ENCODE peak calls at places on chromosome 15, in ten cellular contexts. One of them, this sample, is unnamed.

GRCh38 chr15:29815000-29815704 is 7.1 kb downstream of the TJP1 start:
- DNase-seq in GM19239: no peak
- DNase-seq in spleen: no peak
- DNase-seq in foreskin fibroblast: peak; percentile 67
- DNase-seq in ureter: no peak
- DNase-seq in RWPE1: no peak
- DNase-seq in Karpas-422: no peak
- DNase-seq in transverse colon: no peak
- DNase-seq in GM23338: no peak
- DNase-seq in GM12892: no peak
- DNase-seq in this sample: no peak

GRCh38 chr15:91549581-91549980 is 303.9 kb upstream of the SLCO3A1 start:
- DNase-seq in GM19239: no peak
- DNase-seq in spleen: no peak
- DNase-seq in foreskin fibroblast: no peak
- DNase-seq in ureter: no peak
- DNase-seq in RWPE1: no peak
- DNase-seq in Karpas-422: no peak
- DNase-seq in transverse colon: no peak
- DNase-seq in GM23338: no peak
- DNase-seq in GM12892: no peak
- DNase-seq in this sample: no peak

GRCh38 chr15:31236184-31237041 is 90.2 kb upstream of the KLF13 start:
- DNase-seq in GM19239: no peak
- DNase-seq in spleen: peak; percentile 61
- DNase-seq in foreskin fibroblast: peak; percentile 97
- DNase-seq in ureter: peak; percentile 79
- DNase-seq in RWPE1: peak; percentile 91
- DNase-seq in Karpas-422: peak; percentile 92
- DNase-seq in transverse colon: peak; percentile 71
- DNase-seq in GM23338: no peak
- DNase-seq in GM12892: no peak
- DNase-seq in this sample: no peak

GRCh38 chr15:33789141-33789540 is 179.2 kb upstream of the CHRM5 start:
- DNase-seq in GM19239: no peak
- DNase-seq in spleen: no peak
- DNase-seq in foreskin fibroblast: peak; percentile 34
- DNase-seq in ureter: no peak
- DNase-seq in RWPE1: no peak
- DNase-seq in Karpas-422: no peak
- DNase-seq in transverse colon: no peak
- DNase-seq in GM23338: no peak
- DNase-seq in GM12892: no peak
- DNase-seq in this sample: no peak

GRCh38 chr15:92074646-92075045 is 221.1 kb downstream of the SLCO3A1 start:
- DNase-seq in GM19239: no peak
- DNase-seq in spleen: no peak
- DNase-seq in foreskin fibroblast: no peak
- DNase-seq in ureter: peak; percentile 61
- DNase-seq in RWPE1: no peak
- DNase-seq in Karpas-422: no peak
- DNase-seq in transverse colon: no peak
- DNase-seq in GM23338: no peak
- DNase-seq in GM12892: no peak
- DNase-seq in this sample: no peak

GRCh38 chr15:57297163-57297593 is 79.1 kb upstream of the CGNL1 start:
- DNase-seq in GM19239: no peak
- DNase-seq in spleen: no peak
- DNase-seq in foreskin fibroblast: no peak
- DNase-seq in ureter: no peak
- DNase-seq in RWPE1: no peak
- DNase-seq in Karpas-422: no peak
- DNase-seq in transverse colon: no peak
- DNase-seq in GM23338: no peak
- DNase-seq in GM12892: no peak
- DNase-seq in this sample: no peak

GRCh38 chr15:70318594-70318993 is 220.9 kb upstream of the TLE3 start:
- DNase-seq in GM19239: no peak
- DNase-seq in spleen: no peak
- DNase-seq in foreskin fibroblast: peak; percentile 34
- DNase-seq in ureter: no peak
- DNase-seq in RWPE1: no peak
- DNase-seq in Karpas-422: peak; percentile 60
- DNase-seq in transverse colon: no peak
- DNase-seq in GM23338: no peak
- DNase-seq in GM12892: no peak
- DNase-seq in this sample: no peak

GRCh38 chr15:83275412-83275811 is 9.1 kb downstream of the BNC1 start:
- DNase-seq in GM19239: no peak
- DNase-seq in spleen: no peak
- DNase-seq in foreskin fibroblast: no peak
- DNase-seq in ureter: no peak
- DNase-seq in RWPE1: no peak
- DNase-seq in Karpas-422: no peak
- DNase-seq in transverse colon: no peak
- DNase-seq in GM23338: no peak
- DNase-seq in GM12892: no peak
- DNase-seq in this sample: no peak

GRCh38 chr15:88276821-88277220 is 20.3 kb upstream of the NTRK3 start:
- DNase-seq in GM19239: no peak
- DNase-seq in spleen: peak; percentile 56
- DNase-seq in foreskin fibroblast: no peak
- DNase-seq in ureter: no peak
- DNase-seq in RWPE1: no peak
- DNase-seq in Karpas-422: no peak
- DNase-seq in transverse colon: no peak
- DNase-seq in GM23338: no peak
- DNase-seq in GM12892: no peak
- DNase-seq in this sample: no peak

GRCh38 chr15:100727291-100727851 is 125.0 kb downstream of the ASB7 start:
- DNase-seq in GM19239: no peak
- DNase-seq in spleen: no peak
- DNase-seq in foreskin fibroblast: no peak
- DNase-seq in ureter: peak; percentile 46
- DNase-seq in RWPE1: peak; percentile 76
- DNase-seq in Karpas-422: no peak
- DNase-seq in transverse colon: no peak
- DNase-seq in GM23338: peak; percentile 8
- DNase-seq in GM12892: no peak
- DNase-seq in this sample: no peak

GRCh38 chr15:73361331-73361730 is 7.4 kb downstream of the HCN4 start:
- DNase-seq in GM19239: no peak
- DNase-seq in spleen: no peak
- DNase-seq in foreskin fibroblast: no peak
- DNase-seq in ureter: no peak
- DNase-seq in RWPE1: no peak
- DNase-seq in Karpas-422: no peak
- DNase-seq in transverse colon: no peak
- DNase-seq in GM23338: no peak
- DNase-seq in GM12892: no peak
- DNase-seq in this sample: no peak

GRCh38 chr15:75203017-75203907 is 1.6 kb downstream of the C15orf39 start:
- DNase-seq in GM19239: no peak
- DNase-seq in spleen: no peak
- DNase-seq in foreskin fibroblast: peak; percentile 44
- DNase-seq in ureter: no peak
- DNase-seq in RWPE1: peak; percentile 33
- DNase-seq in Karpas-422: peak; percentile 52
- DNase-seq in transverse colon: no peak
- DNase-seq in GM23338: no peak
- DNase-seq in GM12892: no peak
- DNase-seq in this sample: no peak

GRCh38 chr15:34275154-34275553 is 50.3 kb downstream of the EMC4 start:
- DNase-seq in GM19239: no peak
- DNase-seq in spleen: no peak
- DNase-seq in foreskin fibroblast: peak; percentile 71
- DNase-seq in ureter: no peak
- DNase-seq in RWPE1: peak; percentile 16
- DNase-seq in Karpas-422: no peak
- DNase-seq in transverse colon: no peak
- DNase-seq in GM23338: no peak
- DNase-seq in GM12892: no peak
- DNase-seq in this sample: no peak

GRCh38 chr15:71362556-71362955 is 247.3 kb downstream of the THSD4 start:
- DNase-seq in GM19239: no peak
- DNase-seq in spleen: no peak
- DNase-seq in foreskin fibroblast: no peak
- DNase-seq in ureter: no peak
- DNase-seq in RWPE1: no peak
- DNase-seq in Karpas-422: no peak
- DNase-seq in transverse colon: no peak
- DNase-seq in GM23338: no peak
- DNase-seq in GM12892: no peak
- DNase-seq in this sample: no peak

GRCh38 chr15:48955967-48956366 is 7.8 kb downstream of the SHC4 start:
- DNase-seq in GM19239: no peak
- DNase-seq in spleen: no peak
- DNase-seq in foreskin fibroblast: no peak
- DNase-seq in ureter: no peak
- DNase-seq in RWPE1: no peak
- DNase-seq in Karpas-422: no peak
- DNase-seq in transverse colon: no peak
- DNase-seq in GM23338: no peak
- DNase-seq in GM12892: no peak
- DNase-seq in this sample: no peak

GRCh38 chr15:42385206-42385979 is 26.1 kb downstream of the CAPN3 start:
- DNase-seq in GM19239: no peak
- DNase-seq in spleen: no peak
- DNase-seq in foreskin fibroblast: peak; percentile 68
- DNase-seq in ureter: no peak
- DNase-seq in RWPE1: peak; percentile 42
- DNase-seq in Karpas-422: peak; percentile 87
- DNase-seq in transverse colon: peak; percentile 59
- DNase-seq in GM23338: peak; percentile 90
- DNase-seq in GM12892: no peak
- DNase-seq in this sample: no peak

GRCh38 chr15:57504599-57504940 is 87.1 kb upstream of the MYZAP start:
- DNase-seq in GM19239: no peak
- DNase-seq in spleen: no peak
- DNase-seq in foreskin fibroblast: no peak
- DNase-seq in ureter: no peak
- DNase-seq in RWPE1: no peak
- DNase-seq in Karpas-422: no peak
- DNase-seq in transverse colon: no peak
- DNase-seq in GM23338: no peak
- DNase-seq in GM12892: no peak
- DNase-seq in this sample: no peak

GRCh38 chr15:96335429-96335807 is 4.9 kb downstream of the NR2F2 start:
- DNase-seq in GM19239: no peak
- DNase-seq in spleen: no peak
- DNase-seq in foreskin fibroblast: peak; percentile 32
- DNase-seq in ureter: no peak
- DNase-seq in RWPE1: no peak
- DNase-seq in Karpas-422: no peak
- DNase-seq in transverse colon: peak; percentile 7
- DNase-seq in GM23338: peak; percentile 75
- DNase-seq in GM12892: no peak
- DNase-seq in this sample: no peak

GRCh38 chr15:88218557-88219214 is 37.9 kb downstream of the NTRK3 start:
- DNase-seq in GM19239: no peak
- DNase-seq in spleen: no peak
- DNase-seq in foreskin fibroblast: no peak
- DNase-seq in ureter: no peak
- DNase-seq in RWPE1: no peak
- DNase-seq in Karpas-422: no peak
- DNase-seq in transverse colon: no peak
- DNase-seq in GM23338: no peak
- DNase-seq in GM12892: no peak
- DNase-seq in this sample: no peak

GRCh38 chr15:71044006-71044405 is 71.3 kb upstream of the THSD4 start:
- DNase-seq in GM19239: no peak
- DNase-seq in spleen: no peak
- DNase-seq in foreskin fibroblast: peak; percentile 83
- DNase-seq in ureter: no peak
- DNase-seq in RWPE1: peak; percentile 38
- DNase-seq in Karpas-422: no peak
- DNase-seq in transverse colon: no peak
- DNase-seq in GM23338: no peak
- DNase-seq in GM12892: no peak
- DNase-seq in this sample: no peak

GRCh38 chr15:80760971-80761370 is 18.2 kb upstream of the CEMIP start:
- DNase-seq in GM19239: no peak
- DNase-seq in spleen: no peak
- DNase-seq in foreskin fibroblast: peak; percentile 40
- DNase-seq in ureter: no peak
- DNase-seq in RWPE1: no peak
- DNase-seq in Karpas-422: no peak
- DNase-seq in transverse colon: no peak
- DNase-seq in GM23338: no peak
- DNase-seq in GM12892: no peak
- DNase-seq in this sample: no peak

GRCh38 chr15:56725386-56725785 is 7.9 kb downstream of the ZNF280D start:
- DNase-seq in GM19239: no peak
- DNase-seq in spleen: no peak
- DNase-seq in foreskin fibroblast: no peak
- DNase-seq in ureter: no peak
- DNase-seq in RWPE1: no peak
- DNase-seq in Karpas-422: peak; percentile 59
- DNase-seq in transverse colon: no peak
- DNase-seq in GM23338: no peak
- DNase-seq in GM12892: no peak
- DNase-seq in this sample: no peak

GRCh38 chr15:73051402-73051810 is 857 bp upstream of the NEO1 start:
- DNase-seq in GM19239: peak; percentile 12
- DNase-seq in spleen: no peak
- DNase-seq in foreskin fibroblast: no peak
- DNase-seq in ureter: peak; percentile 44
- DNase-seq in RWPE1: peak; percentile 8
- DNase-seq in Karpas-422: no peak
- DNase-seq in transverse colon: peak; percentile 78
- DNase-seq in GM23338: no peak
- DNase-seq in GM12892: no peak
- DNase-seq in this sample: no peak

GRCh38 chr15:82737975-82738374 is 28.3 kb upstream of the AP3B2 start:
- DNase-seq in GM19239: no peak
- DNase-seq in spleen: no peak
- DNase-seq in foreskin fibroblast: peak; percentile 7
- DNase-seq in ureter: no peak
- DNase-seq in RWPE1: peak; percentile 19
- DNase-seq in Karpas-422: no peak
- DNase-seq in transverse colon: no peak
- DNase-seq in GM23338: no peak
- DNase-seq in GM12892: no peak
- DNase-seq in this sample: no peak

GRCh38 chr15:75985966-75986365 is 26.3 kb downstream of the NRG4 start:
- DNase-seq in GM19239: no peak
- DNase-seq in spleen: no peak
- DNase-seq in foreskin fibroblast: no peak
- DNase-seq in ureter: no peak
- DNase-seq in RWPE1: no peak
- DNase-seq in Karpas-422: no peak
- DNase-seq in transverse colon: no peak
- DNase-seq in GM23338: no peak
- DNase-seq in GM12892: no peak
- DNase-seq in this sample: no peak

GRCh38 chr15:63473999-63474809 is 30.2 kb upstream of the USP3 start:
- DNase-seq in GM19239: no peak
- DNase-seq in spleen: peak; percentile 77
- DNase-seq in foreskin fibroblast: peak; percentile 87
- DNase-seq in ureter: no peak
- DNase-seq in RWPE1: no peak
- DNase-seq in Karpas-422: no peak
- DNase-seq in transverse colon: peak; percentile 74
- DNase-seq in GM23338: peak; percentile 68
- DNase-seq in GM12892: no peak
- DNase-seq in this sample: no peak

GRCh38 chr15:57784081-57784488 is 77.6 kb downstream of the POLR2M start:
- DNase-seq in GM19239: no peak
- DNase-seq in spleen: no peak
- DNase-seq in foreskin fibroblast: peak; percentile 79
- DNase-seq in ureter: no peak
- DNase-seq in RWPE1: peak; percentile 22
- DNase-seq in Karpas-422: no peak
- DNase-seq in transverse colon: no peak
- DNase-seq in GM23338: no peak
- DNase-seq in GM12892: no peak
- DNase-seq in this sample: no peak

GRCh38 chr15:69060744-69061143 is 46.2 kb downstream of the NOX5 start:
- DNase-seq in GM19239: no peak
- DNase-seq in spleen: no peak
- DNase-seq in foreskin fibroblast: no peak
- DNase-seq in ureter: no peak
- DNase-seq in RWPE1: no peak
- DNase-seq in Karpas-422: no peak
- DNase-seq in transverse colon: no peak
- DNase-seq in GM23338: no peak
- DNase-seq in GM12892: no peak
- DNase-seq in this sample: no peak